ENCODE peak calls at places on chromosomes 6 and 20, in seven cellular contexts. One of them, this sample, is unnamed.

GRCh38 chr20:56359212-56360132 is 698 bp downstream of the FAM210B start:
- DNase-seq in PC-3: peak; percentile 78
- DNase-seq in lung: peak; percentile 39
- DNase-seq in progenitor cell of endocrine pancreas: peak; percentile 12
- DNase-seq in nephron progenitor cell: peak; percentile 38
- DNase-seq in fibroblast of the conjunctiva: peak; percentile 37
- DNase-seq in colonic mucosa: peak; percentile 40
- DNase-seq in this sample: peak; percentile 51

GRCh38 chr6:122994256-122994655 is 1.8 kb upstream of the CLVS2 start:
- DNase-seq in PC-3: no peak
- DNase-seq in lung: no peak
- DNase-seq in progenitor cell of endocrine pancreas: no peak
- DNase-seq in nephron progenitor cell: no peak
- DNase-seq in fibroblast of the conjunctiva: no peak
- DNase-seq in colonic mucosa: no peak
- DNase-seq in this sample: no peak

GRCh38 chr6:52167272-52167671 is 18.9 kb upstream of the IL17A start:
- DNase-seq in PC-3: no peak
- DNase-seq in lung: no peak
- DNase-seq in progenitor cell of endocrine pancreas: no peak
- DNase-seq in nephron progenitor cell: no peak
- DNase-seq in fibroblast of the conjunctiva: no peak
- DNase-seq in colonic mucosa: no peak
- DNase-seq in this sample: no peak

GRCh38 chr6:38012573-38012972 is 193.0 kb downstream of the ZFAND3 start:
- DNase-seq in PC-3: peak; percentile 67
- DNase-seq in lung: no peak
- DNase-seq in progenitor cell of endocrine pancreas: no peak
- DNase-seq in nephron progenitor cell: peak; percentile 21
- DNase-seq in fibroblast of the conjunctiva: peak; percentile 53
- DNase-seq in colonic mucosa: no peak
- DNase-seq in this sample: no peak

GRCh38 chr6:132614554-132614953 is 9.5 kb downstream of the TAAR2 start:
- DNase-seq in PC-3: peak; percentile 87
- DNase-seq in lung: no peak
- DNase-seq in progenitor cell of endocrine pancreas: no peak
- DNase-seq in nephron progenitor cell: no peak
- DNase-seq in fibroblast of the conjunctiva: no peak
- DNase-seq in colonic mucosa: no peak
- DNase-seq in this sample: no peak

GRCh38 chr6:11976489-11976888 is 35.6 kb upstream of the HIVEP1 start:
- DNase-seq in PC-3: no peak
- DNase-seq in lung: no peak
- DNase-seq in progenitor cell of endocrine pancreas: no peak
- DNase-seq in nephron progenitor cell: no peak
- DNase-seq in fibroblast of the conjunctiva: no peak
- DNase-seq in colonic mucosa: no peak
- DNase-seq in this sample: no peak

GRCh38 chr20:50746138-50746940 is 15.0 kb downstream of the PARD6B start:
- DNase-seq in PC-3: no peak
- DNase-seq in lung: peak; percentile 7
- DNase-seq in progenitor cell of endocrine pancreas: no peak
- DNase-seq in nephron progenitor cell: no peak
- DNase-seq in fibroblast of the conjunctiva: no peak
- DNase-seq in colonic mucosa: peak; percentile 77
- DNase-seq in this sample: no peak

GRCh38 chr20:39632176-39632575 is 670.0 kb downstream of the DHX35 start:
- DNase-seq in PC-3: no peak
- DNase-seq in lung: no peak
- DNase-seq in progenitor cell of endocrine pancreas: no peak
- DNase-seq in nephron progenitor cell: no peak
- DNase-seq in fibroblast of the conjunctiva: no peak
- DNase-seq in colonic mucosa: no peak
- DNase-seq in this sample: no peak

GRCh38 chr20:47857994-47858557 is 72.8 kb upstream of the SULF2 start:
- DNase-seq in PC-3: no peak
- DNase-seq in lung: no peak
- DNase-seq in progenitor cell of endocrine pancreas: no peak
- DNase-seq in nephron progenitor cell: no peak
- DNase-seq in fibroblast of the conjunctiva: no peak
- DNase-seq in colonic mucosa: no peak
- DNase-seq in this sample: no peak

GRCh38 chr6:22366214-22366613 is 69.4 kb upstream of the PRL start:
- DNase-seq in PC-3: no peak
- DNase-seq in lung: no peak
- DNase-seq in progenitor cell of endocrine pancreas: no peak
- DNase-seq in nephron progenitor cell: no peak
- DNase-seq in fibroblast of the conjunctiva: peak; percentile 27
- DNase-seq in colonic mucosa: no peak
- DNase-seq in this sample: no peak

GRCh38 chr6:72748759-72749158 is 126.9 kb downstream of the KCNQ5 start:
- DNase-seq in PC-3: peak; percentile 82
- DNase-seq in lung: no peak
- DNase-seq in progenitor cell of endocrine pancreas: no peak
- DNase-seq in nephron progenitor cell: no peak
- DNase-seq in fibroblast of the conjunctiva: peak; percentile 81
- DNase-seq in colonic mucosa: no peak
- DNase-seq in this sample: no peak

GRCh38 chr6:44829811-44830210 is 442.3 kb downstream of the CDC5L start:
- DNase-seq in PC-3: no peak
- DNase-seq in lung: no peak
- DNase-seq in progenitor cell of endocrine pancreas: no peak
- DNase-seq in nephron progenitor cell: no peak
- DNase-seq in fibroblast of the conjunctiva: no peak
- DNase-seq in colonic mucosa: no peak
- DNase-seq in this sample: no peak

GRCh38 chr20:24040896-24041459 is 52.4 kb upstream of the GGTLC1 start:
- DNase-seq in PC-3: no peak
- DNase-seq in lung: no peak
- DNase-seq in progenitor cell of endocrine pancreas: no peak
- DNase-seq in nephron progenitor cell: no peak
- DNase-seq in fibroblast of the conjunctiva: no peak
- DNase-seq in colonic mucosa: no peak
- DNase-seq in this sample: no peak

GRCh38 chr6:1838604-1839003 is 228.9 kb downstream of the FOXC1 start:
- DNase-seq in PC-3: peak; percentile 68
- DNase-seq in lung: no peak
- DNase-seq in progenitor cell of endocrine pancreas: no peak
- DNase-seq in nephron progenitor cell: no peak
- DNase-seq in fibroblast of the conjunctiva: no peak
- DNase-seq in colonic mucosa: no peak
- DNase-seq in this sample: no peak

GRCh38 chr6:82955841-82956240 is 109.8 kb downstream of the UBE3D start:
- DNase-seq in PC-3: peak; percentile 55
- DNase-seq in lung: no peak
- DNase-seq in progenitor cell of endocrine pancreas: no peak
- DNase-seq in nephron progenitor cell: no peak
- DNase-seq in fibroblast of the conjunctiva: peak; percentile 40
- DNase-seq in colonic mucosa: no peak
- DNase-seq in this sample: no peak

GRCh38 chr6:83862776-83863471 is 3.4 kb downstream of the CYB5R4 start:
- DNase-seq in PC-3: no peak
- DNase-seq in lung: no peak
- DNase-seq in progenitor cell of endocrine pancreas: no peak
- DNase-seq in nephron progenitor cell: no peak
- DNase-seq in fibroblast of the conjunctiva: no peak
- DNase-seq in colonic mucosa: no peak
- DNase-seq in this sample: no peak

GRCh38 chr6:169986171-169986847 is 234.9 kb downstream of the ERMARD start:
- DNase-seq in PC-3: no peak
- DNase-seq in lung: no peak
- DNase-seq in progenitor cell of endocrine pancreas: no peak
- DNase-seq in nephron progenitor cell: no peak
- DNase-seq in fibroblast of the conjunctiva: no peak
- DNase-seq in colonic mucosa: no peak
- DNase-seq in this sample: no peak

GRCh38 chr6:35919085-35919826 is 1.6 kb downstream of the SRPK1 start:
- DNase-seq in PC-3: peak; percentile 63
- DNase-seq in lung: no peak
- DNase-seq in progenitor cell of endocrine pancreas: no peak
- DNase-seq in nephron progenitor cell: no peak
- DNase-seq in fibroblast of the conjunctiva: no peak
- DNase-seq in colonic mucosa: no peak
- DNase-seq in this sample: no peak

GRCh38 chr6:139135578-139136545 is 982 bp downstream of the HECA start:
- DNase-seq in PC-3: no peak
- DNase-seq in lung: peak; percentile 72
- DNase-seq in progenitor cell of endocrine pancreas: peak; percentile 30
- DNase-seq in nephron progenitor cell: peak; percentile 67
- DNase-seq in fibroblast of the conjunctiva: no peak
- DNase-seq in colonic mucosa: peak; percentile 71
- DNase-seq in this sample: peak; percentile 77

This sample was measured in stimulated activated effector memory CD8-positive, alpha-beta T cell treated with anti-CD3 and anti-CD28 coated beads, Interleukin-12 subunit alpha, Interleukin-12 subunit beta, amount 100 ng/mL, for 72 hours.